ENCODE peak calls at places on chromosomes 16 and 17, in six cellular contexts. F is psoas muscle, O is breast epithelium, Q is left ventricle myocardium inferior, X is cardiac muscle cell, B is stomach. M is an unnamed sample. For H3K27me3 and H3K9me3, the result is how much of the 10 kb centered on the place peaks cover.

GRCh38 chr17:29384901-29385300 is 5.3 kb upstream of the TAOK1 start:
- DNase-seq in B (no peak), F (no peak), Q (no peak), X (no peak), O (no peak), M (no peak)

GRCh38 chr16:86041205-86041604 is 142.2 kb downstream of the IRF8 start:
- DNase-seq in B (no peak), O (no peak), Q (no peak), X (no peak), F (no peak), M (no peak)

GRCh38 chr16:85036398-85037049 is 8.9 kb downstream of the KIAA0513 start:
- DNase-seq in X (peak), O (no peak), F (no peak), B (no peak), Q (no peak), M (no peak)

GRCh38 chr17:71412803-71413202 is 708.0 kb upstream of the SOX9 start:
- DNase-seq in X (peak), O (no peak), B (no peak), F (no peak), Q (no peak), M (no peak)

GRCh38 chr17:27526603-27527002 is 70.4 kb downstream of the KSR1 start:
- DNase-seq in Q (peak), X (peak), O (no peak), F (peak), B (peak), M (peak)

GRCh38 chr17:75634754-75635609 is 1.7 kb downstream of the SMIM5 start:
- DNase-seq in O (no peak), Q (no peak), B (no peak), X (no peak), F (peak), M (no peak)

GRCh38 chr16:1772362-1772907 is at the start of gene EME2:
- DNase-seq in F (no peak), B (no peak), X (no peak), Q (no peak), O (no peak), M (no peak)

GRCh38 chr16:48284772-48285409 is 37.6 kb upstream of the ABCC11 start:
- DNase-seq in B (no peak), F (no peak), O (no peak), Q (no peak), X (no peak), M (no peak)

GRCh38 chr16:66858740-66859396 is 14.7 kb downstream of the CA7 start:
- DNase-seq in F (peak), Q (peak), X (peak), O (peak), B (peak), M (peak)

GRCh38 chr17:4594406-4595349 is 10.3 kb downstream of the SMTNL2 start:
- DNase-seq in F (no peak), O (no peak), B (peak), X (no peak), Q (no peak), M (peak)

GRCh38 chr16:54734156-54734555 is 196.5 kb upstream of the IRX5 start:
- DNase-seq in F (no peak), O (no peak), Q (no peak), X (no peak), B (no peak), M (no peak)

GRCh38 chr16:58462997-58463891 is 36.7 kb upstream of the NDRG4 start:
- DNase-seq in Q (peak), B (no peak), O (no peak), X (no peak), F (no peak), M (no peak)
- H3K27me3 ChIP-seq in Q (under half), B (half or more), O (under half), X (under half), F (under half), M (half or more)

DNA sequence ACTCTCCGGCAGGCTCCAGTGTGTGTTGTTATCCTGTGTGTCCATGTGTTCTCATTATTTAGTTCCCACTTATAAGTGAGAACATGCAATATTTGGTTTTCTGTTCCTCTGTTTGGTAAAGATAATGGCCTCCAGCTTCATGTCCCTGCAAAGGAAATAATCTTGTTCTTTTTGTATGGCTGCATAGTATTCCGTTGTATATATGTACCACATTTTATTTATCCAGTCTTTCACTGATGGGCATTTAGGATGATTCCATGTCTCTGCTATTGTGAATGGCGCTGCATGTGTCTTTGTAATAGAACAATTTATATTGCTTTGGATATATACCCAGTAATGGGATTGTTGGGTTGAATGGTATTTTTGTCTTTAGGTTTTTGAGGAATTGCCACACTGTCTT is 807.3 kb upstream of the CA10 start:
- DNase-seq in F (no peak), X (no peak), Q (no peak), O (no peak), B (no peak), M (no peak)
- H3K9me3 ChIP-seq in F (under half), X (under half), Q (under half), O (under half), B (under half), M (under half)

GRCh38 chr17:81328925-81329278 is 33.8 kb upstream of the SLC38A10 start:
- DNase-seq in Q (no peak), B (no peak), O (no peak), X (no peak), F (no peak), M (no peak)

GRCh38 chr17:81329279-81329926 is 34.3 kb upstream of the SLC38A10 start:
- DNase-seq in B (peak), F (peak), Q (peak), X (peak), O (peak), M (peak)

GRCh38 chr17:81331527-81332043 is 36.5 kb upstream of the SLC38A10 start:
- DNase-seq in F (no peak), Q (no peak), B (no peak), X (no peak), O (no peak), M (peak)

GRCh38 chr17:81330884-81331245 is 35.8 kb upstream of the SLC38A10 start:
- DNase-seq in F (no peak), B (no peak), X (no peak), Q (no peak), O (no peak), M (no peak)

DNA sequence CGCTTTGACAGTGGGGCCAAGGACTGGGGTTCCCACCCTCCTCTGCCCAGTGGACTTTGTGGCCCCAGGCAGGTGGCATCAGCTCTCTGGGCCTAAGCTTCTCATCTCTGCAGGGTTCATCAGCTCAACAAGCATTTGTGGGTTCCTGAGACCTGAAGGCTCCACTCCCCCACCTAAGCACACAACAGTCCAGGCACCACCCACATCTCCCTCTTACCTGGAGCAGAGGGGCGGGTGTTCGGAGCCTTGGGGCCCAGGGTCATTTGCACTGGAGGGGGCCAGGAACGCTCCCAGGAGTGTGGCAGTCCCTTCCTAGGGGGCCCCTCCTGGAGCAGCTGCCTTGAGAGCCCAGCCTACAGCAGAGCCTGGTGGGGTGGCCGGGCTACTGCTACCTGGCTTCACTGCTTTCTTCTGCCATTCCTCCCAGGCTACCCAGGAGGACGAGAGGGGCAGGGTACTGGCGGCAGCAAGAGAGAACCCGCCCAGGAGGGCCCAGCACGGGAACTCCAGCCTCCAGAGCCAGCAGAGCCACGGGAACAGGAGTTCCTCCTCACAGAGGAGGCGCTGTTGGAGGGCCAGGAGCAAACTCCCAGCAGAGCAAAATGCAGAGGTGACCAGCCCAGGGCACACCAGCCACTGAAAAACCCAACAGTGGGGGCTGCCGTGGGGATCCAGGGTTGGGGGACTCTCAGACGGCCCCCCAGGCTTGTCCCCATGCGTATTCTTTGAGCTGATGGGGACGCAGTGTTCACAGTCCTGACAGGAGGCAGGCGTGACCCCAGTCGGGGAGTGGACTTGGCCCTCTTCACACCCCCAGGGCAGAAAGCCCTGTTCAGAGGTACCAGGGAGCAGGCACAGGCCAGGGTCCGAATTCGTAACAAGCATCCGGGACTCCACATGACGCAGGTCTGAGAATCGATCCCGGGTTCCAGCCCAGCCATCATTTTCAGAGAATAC is 35.1 kb upstream of the SLC38A10 start:
- DNase-seq in O (no peak), F (no peak), X (no peak), Q (no peak), B (no peak), M (peak)
- TF ChIP-seq CTCF in O (no peak), F (peak), X (no peak), Q (no peak), B (no peak), M (no peak)

GRCh38 chr16:74776926-74777325 is 2.3 kb upstream of the FA2H start:
- DNase-seq in X (no peak), F (no peak), O (no peak), Q (no peak), B (no peak), M (no peak)
- H3K27me3 ChIP-seq in X (under half), F (under half), O (under half), Q (half or more), B (under half), M (under half)

GRCh38 chr16:35585411-35585810 is 2126.0 kb downstream of the TP53TG3F start:
- DNase-seq in F (no peak), B (no peak), X (no peak), O (no peak), Q (no peak), M (no peak)
- H3K9me3 ChIP-seq in F (under half), B (under half), X (under half), O (under half), Q (under half), M (under half)

GRCh38 chr17:17139972-17140589 is 66.1 kb downstream of the PLD6 start:
- DNase-seq in F (peak), X (no peak), O (peak), B (no peak), Q (no peak), M (no peak)

GRCh38 chr17:17141279-17141678 is 64.9 kb downstream of the PLD6 start:
- DNase-seq in X (no peak), F (peak), Q (no peak), O (no peak), B (no peak), M (no peak)

GRCh38 chr17:17142556-17142955 is 63.6 kb downstream of the PLD6 start:
- DNase-seq in Q (no peak), X (no peak), O (no peak), F (peak), B (no peak), M (no peak)

GRCh38 chr17:17141860-17142552 is 64.1 kb downstream of the PLD6 start:
- DNase-seq in F (peak), X (peak), Q (peak), O (peak), B (no peak), M (no peak)

DNA sequence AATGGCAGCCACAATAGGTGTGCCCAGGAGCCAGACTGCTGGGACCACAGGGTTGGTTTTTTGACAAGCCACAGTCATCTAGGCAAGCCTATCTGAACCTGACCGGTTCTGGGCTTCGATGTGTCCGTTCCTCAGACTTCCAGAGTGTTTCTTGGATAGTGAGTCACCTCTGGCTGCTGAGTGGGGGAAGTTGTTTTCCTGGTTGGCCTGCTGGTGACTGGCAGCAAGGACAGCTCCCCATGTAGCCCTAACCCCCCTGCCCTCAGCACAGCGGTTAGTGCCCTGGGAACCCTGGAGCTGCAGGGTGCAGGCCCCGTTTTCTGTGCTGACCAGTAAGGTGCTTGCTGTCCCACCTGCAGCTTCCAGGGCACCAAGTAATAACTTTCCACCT is 65.5 kb downstream of the PLD6 start:
- DNase-seq in B (no peak), F (peak), Q (no peak), X (peak), O (peak), M (no peak)
- TF ChIP-seq CTCF in B (no peak), F (no peak), Q (no peak), X (peak), O (no peak), M (no peak)

GRCh38 chr17:74031314-74032080 is 172.0 kb upstream of the RPL38 start:
- DNase-seq in F (no peak), O (no peak), Q (no peak), X (no peak), B (no peak), M (no peak)
- H3K27me3 ChIP-seq in F (under half), O (under half), Q (half or more), X (under half), B (under half), M (under half)

M was measured in upper lobe of right lung.